ENCODE peak calls at places on chromosomes 12 and 14, in four cellular contexts. Y is H9, B is endothelial cell of umbilical vein, Z is mammary epithelial cell. H is an unnamed sample.
A peak's percentile ranks its signal among the peaks of the same experiment; 100 is the strongest.

GRCh38 chr12:42422785-42423184 is 96.8 kb downstream of the PPHLN1 start:
- DNase-seq in Z (no peak), Y (no peak), B (no peak), H (no peak)

GRCh38 chr14:69004731-69005431 is 25.8 kb upstream of the ACTN1 start:
- DNase-seq in Y (no peak), Z (no peak), B (no peak), H (peak; percentile 56)

GRCh38 chr12:74563927-74564326 is 26.3 kb downstream of the ATXN7L3B start:
- DNase-seq in Y (no peak), B (no peak), Z (no peak), H (no peak)

GRCh38 chr12:30840715-30841114 is 85.8 kb upstream of the TSPAN11 start:
- DNase-seq in Z (no peak), B (no peak), Y (no peak), H (no peak)

GRCh38 chr12:123444396-123445026 is 8.0 kb upstream of the RILPL2 start:
- DNase-seq in Z (peak; percentile 27), Y (no peak), B (peak; percentile 78), H (peak; percentile 15)

GRCh38 chr12:70560671-70561070 is 76.6 kb downstream of the PTPRB start:
- DNase-seq in Z (no peak), B (no peak), Y (no peak), H (no peak)

GRCh38 chr12:92055877-92056276 is 89.8 kb downstream of the BTG1 start:
- DNase-seq in Y (no peak), B (no peak), Z (peak; percentile 89), H (no peak)

GRCh38 chr12:50825372-50825838 is 17.3 kb upstream of the TMPRSS12 start:
- DNase-seq in B (peak; percentile 78), Z (peak; percentile 43), Y (no peak), H (peak; percentile 58)

DNA sequence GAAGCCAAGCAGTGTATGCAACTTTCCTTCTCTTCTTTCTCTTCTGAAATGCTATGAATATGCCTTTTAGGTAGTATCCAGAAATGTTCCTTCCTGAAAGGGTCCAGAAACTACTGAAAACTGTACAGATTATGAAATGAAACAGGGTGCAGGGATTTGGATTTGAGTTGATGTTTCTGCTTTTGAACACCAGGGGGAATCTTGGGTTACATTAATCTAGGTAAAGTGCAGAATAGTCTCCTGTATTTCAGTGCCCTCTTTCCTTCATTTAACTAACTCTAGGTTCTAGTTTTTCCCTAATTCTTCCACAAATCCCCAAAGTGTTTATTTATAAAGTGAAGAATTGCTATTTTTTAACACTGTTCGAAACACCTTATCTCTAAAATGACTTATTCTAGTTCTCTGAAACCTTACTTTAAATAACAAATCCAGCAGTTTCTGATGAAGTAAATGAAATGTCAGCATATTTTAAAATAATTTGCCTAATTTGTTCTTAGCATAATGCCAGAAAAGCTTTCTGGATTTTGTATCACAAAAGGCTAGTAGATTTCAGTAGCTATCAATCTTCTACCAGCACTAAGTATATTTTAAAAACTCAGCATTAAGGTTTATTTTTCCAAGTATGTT is 111.9 kb downstream of the LRRK2 start:
- DNase-seq in Y (no peak), B (peak; percentile 28), Z (no peak), H (peak; percentile 1)
- H2AFZ ChIP-seq in Y (no peak overlapping the region), B (no peak overlapping the region), Z (no peak overlapping the region), H (no peak overlapping the region)

DNA sequence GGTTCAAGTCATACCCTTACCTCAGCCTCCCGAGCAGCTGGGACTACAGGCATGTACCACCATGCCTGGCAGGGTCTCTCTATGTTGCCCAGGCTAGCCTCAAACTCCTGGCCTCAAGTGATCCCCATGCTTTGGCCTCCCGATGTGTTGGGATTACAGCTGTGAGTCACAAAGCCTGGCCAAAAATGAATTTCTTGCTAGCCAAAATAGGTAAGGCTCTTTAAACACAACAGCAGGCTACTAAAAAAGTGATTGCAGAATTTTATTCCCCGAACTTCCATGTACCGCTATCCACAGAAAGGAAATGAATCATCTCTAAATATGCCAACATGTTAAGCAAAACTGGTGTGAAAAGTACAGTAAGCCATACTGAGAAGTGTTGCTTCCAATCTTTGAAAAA is 50.6 kb downstream of the WDHD1 start:
- DNase-seq in Z (peak; percentile 72), Y (no peak), B (peak; percentile 70), H (peak; percentile 87)
- H2AFZ ChIP-seq in Z (no peak overlapping the region), Y (no peak overlapping the region), B (peak overlapping the region; percentile 65), H (peak overlapping the region; percentile 4)

GRCh38 chr14:71228711-71229110 is 321.5 kb downstream of the PCNX1 start:
- DNase-seq in Z (peak; percentile 75), Y (no peak), B (no peak), H (no peak)
- H2AFZ ChIP-seq in Z (peak overlapping the region; percentile 28), Y (no peak overlapping the region), B (no peak overlapping the region), H (no peak overlapping the region)

GRCh38 chr14:105486333-105486973 is at the start of gene CRIP1:
- DNase-seq in Z (no peak), B (no peak), Y (no peak), H (no peak)
- H2AFZ ChIP-seq in Z (peak within 1 kb of the TSS; percentile 30), B (no peak within 1 kb of the TSS), Y (no peak within 1 kb of the TSS), H (no peak within 1 kb of the TSS)

H was measured in astrocyte.